ENCODE peak calls at places on chromosomes 3 and 15, in ten cellular contexts. One of them, this sample, is unnamed.

GRCh38 chr3:66075281-66075680 is 36.6 kb upstream of the MAGI1 start:
- DNase-seq in activated naive CD8-positive, alpha-beta T cell treated with anti-CD3 and anti-CD28 coated beads for 36 hours: no peak
- DNase-seq in GM12891: no peak
- DNase-seq in NCI-H1105 treated with DMSO at 0.1 percent for 48 hours: no peak
- DNase-seq in substantia nigra: no peak
- DNase-seq in IMR-90: peak
- DNase-seq in activated CD4-positive, alpha-beta T cell treated with anti-CD3 and anti-CD28 coated beads, Interleukin-2, amount 10 ng/mL, durations not matched to agents 7 days and 5 days: no peak
- DNase-seq in CD8-positive, alpha-beta memory T cell: no peak
- DNase-seq in NCI-H774: no peak
- DNase-seq in amniotic stem cell: no peak
- DNase-seq in this sample: no peak

GRCh38 chr3:152241142-152242067 is 27.3 kb upstream of the MBNL1 start:
- DNase-seq in activated naive CD8-positive, alpha-beta T cell treated with anti-CD3 and anti-CD28 coated beads for 36 hours: peak
- DNase-seq in GM12891: no peak
- DNase-seq in NCI-H1105 treated with DMSO at 0.1 percent for 48 hours: no peak
- DNase-seq in substantia nigra: no peak
- DNase-seq in IMR-90: no peak
- DNase-seq in activated CD4-positive, alpha-beta T cell treated with anti-CD3 and anti-CD28 coated beads, Interleukin-2, amount 10 ng/mL, durations not matched to agents 7 days and 5 days: no peak
- DNase-seq in CD8-positive, alpha-beta memory T cell: no peak
- DNase-seq in NCI-H774: no peak
- DNase-seq in amniotic stem cell: no peak
- DNase-seq in this sample: no peak

GRCh38 chr3:128075516-128076464 is 23.6 kb downstream of the SEC61A1 start:
- DNase-seq in activated naive CD8-positive, alpha-beta T cell treated with anti-CD3 and anti-CD28 coated beads for 36 hours: peak
- DNase-seq in GM12891: peak
- DNase-seq in NCI-H1105 treated with DMSO at 0.1 percent for 48 hours: peak
- DNase-seq in substantia nigra: peak
- DNase-seq in IMR-90: peak
- DNase-seq in activated CD4-positive, alpha-beta T cell treated with anti-CD3 and anti-CD28 coated beads, Interleukin-2, amount 10 ng/mL, durations not matched to agents 7 days and 5 days: peak
- DNase-seq in CD8-positive, alpha-beta memory T cell: peak
- DNase-seq in NCI-H774: peak
- DNase-seq in amniotic stem cell: peak
- DNase-seq in this sample: no peak

GRCh38 chr3:133479895-133480669 is 80.2 kb downstream of the BFSP2 start:
- DNase-seq in activated naive CD8-positive, alpha-beta T cell treated with anti-CD3 and anti-CD28 coated beads for 36 hours: no peak
- DNase-seq in GM12891: no peak
- DNase-seq in NCI-H1105 treated with DMSO at 0.1 percent for 48 hours: no peak
- DNase-seq in substantia nigra: no peak
- DNase-seq in IMR-90: no peak
- DNase-seq in activated CD4-positive, alpha-beta T cell treated with anti-CD3 and anti-CD28 coated beads, Interleukin-2, amount 10 ng/mL, durations not matched to agents 7 days and 5 days: no peak
- DNase-seq in CD8-positive, alpha-beta memory T cell: no peak
- DNase-seq in NCI-H774: no peak
- DNase-seq in amniotic stem cell: no peak
- DNase-seq in this sample: no peak

GRCh38 chr3:146065573-146066006 is 95.4 kb downstream of the PLOD2 start:
- DNase-seq in activated naive CD8-positive, alpha-beta T cell treated with anti-CD3 and anti-CD28 coated beads for 36 hours: no peak
- DNase-seq in GM12891: no peak
- DNase-seq in NCI-H1105 treated with DMSO at 0.1 percent for 48 hours: peak
- DNase-seq in substantia nigra: no peak
- DNase-seq in IMR-90: peak
- DNase-seq in activated CD4-positive, alpha-beta T cell treated with anti-CD3 and anti-CD28 coated beads, Interleukin-2, amount 10 ng/mL, durations not matched to agents 7 days and 5 days: peak
- DNase-seq in CD8-positive, alpha-beta memory T cell: no peak
- DNase-seq in NCI-H774: peak
- DNase-seq in amniotic stem cell: peak
- DNase-seq in this sample: no peak

GRCh38 chr3:127776347-127776746 is 46.0 kb downstream of the MGLL start:
- DNase-seq in activated naive CD8-positive, alpha-beta T cell treated with anti-CD3 and anti-CD28 coated beads for 36 hours: no peak
- DNase-seq in GM12891: no peak
- DNase-seq in NCI-H1105 treated with DMSO at 0.1 percent for 48 hours: no peak
- DNase-seq in substantia nigra: no peak
- DNase-seq in IMR-90: no peak
- DNase-seq in activated CD4-positive, alpha-beta T cell treated with anti-CD3 and anti-CD28 coated beads, Interleukin-2, amount 10 ng/mL, durations not matched to agents 7 days and 5 days: no peak
- DNase-seq in CD8-positive, alpha-beta memory T cell: no peak
- DNase-seq in NCI-H774: no peak
- DNase-seq in amniotic stem cell: no peak
- DNase-seq in this sample: no peak

GRCh38 chr3:159844383-159844730 is 144.3 kb upstream of the IL12A start:
- DNase-seq in activated naive CD8-positive, alpha-beta T cell treated with anti-CD3 and anti-CD28 coated beads for 36 hours: no peak
- DNase-seq in GM12891: no peak
- DNase-seq in NCI-H1105 treated with DMSO at 0.1 percent for 48 hours: no peak
- DNase-seq in substantia nigra: no peak
- DNase-seq in IMR-90: peak
- DNase-seq in activated CD4-positive, alpha-beta T cell treated with anti-CD3 and anti-CD28 coated beads, Interleukin-2, amount 10 ng/mL, durations not matched to agents 7 days and 5 days: no peak
- DNase-seq in CD8-positive, alpha-beta memory T cell: no peak
- DNase-seq in NCI-H774: no peak
- DNase-seq in amniotic stem cell: no peak
- DNase-seq in this sample: no peak

GRCh38 chr15:28017423-28017924 is 81.6 kb downstream of the OCA2 start:
- DNase-seq in activated naive CD8-positive, alpha-beta T cell treated with anti-CD3 and anti-CD28 coated beads for 36 hours: no peak
- DNase-seq in GM12891: no peak
- DNase-seq in NCI-H1105 treated with DMSO at 0.1 percent for 48 hours: no peak
- DNase-seq in substantia nigra: no peak
- DNase-seq in IMR-90: no peak
- DNase-seq in activated CD4-positive, alpha-beta T cell treated with anti-CD3 and anti-CD28 coated beads, Interleukin-2, amount 10 ng/mL, durations not matched to agents 7 days and 5 days: no peak
- DNase-seq in CD8-positive, alpha-beta memory T cell: no peak
- DNase-seq in NCI-H774: no peak
- DNase-seq in amniotic stem cell: no peak
- DNase-seq in this sample: no peak

GRCh38 chr3:133475245-133476010 is 75.6 kb downstream of the BFSP2 start:
- DNase-seq in activated naive CD8-positive, alpha-beta T cell treated with anti-CD3 and anti-CD28 coated beads for 36 hours: peak
- DNase-seq in GM12891: peak
- DNase-seq in NCI-H1105 treated with DMSO at 0.1 percent for 48 hours: no peak
- DNase-seq in substantia nigra: no peak
- DNase-seq in IMR-90: no peak
- DNase-seq in activated CD4-positive, alpha-beta T cell treated with anti-CD3 and anti-CD28 coated beads, Interleukin-2, amount 10 ng/mL, durations not matched to agents 7 days and 5 days: peak
- DNase-seq in CD8-positive, alpha-beta memory T cell: no peak
- DNase-seq in NCI-H774: peak
- DNase-seq in amniotic stem cell: no peak
- DNase-seq in this sample: no peak

This sample was measured in DMS 273 treated with DMSO at 0.1 percent for 48 hours.